ENCODE peak calls at places on chromosome 15, in five cellular contexts. R is aorta, N is neuronal stem cell, Z is mammary epithelial cell, B is breast epithelium. U is an unnamed sample.
A peak's percentile ranks its signal among the peaks of the same experiment; 100 is the strongest.

GRCh38 chr15:68407141-68407885 is 24.6 kb downstream of the ITGA11 start:
- DNase-seq in R (no peak), N (no peak), Z (no peak), B (peak; percentile 14), U (no peak)

GRCh38 chr15:57866149-57866736 is 159.7 kb downstream of the POLR2M start:
- DNase-seq in R (peak; percentile 81), N (peak; percentile 33), Z (peak; percentile 36), B (peak; percentile 22), U (peak; percentile 45)

GRCh38 chr15:63920504-63921178 is 86.9 kb upstream of the HERC1 start:
- DNase-seq in R (peak; percentile 31), N (no peak), Z (no peak), B (no peak), U (no peak)

GRCh38 chr15:98003528-98003927 is 43.0 kb downstream of the ARRDC4 start:
- DNase-seq in R (no peak), N (no peak), Z (peak; percentile 94), B (no peak), U (no peak)

GRCh38 chr15:33074942-33075341 is 119.6 kb downstream of the FMN1 start:
- DNase-seq in R (no peak), N (no peak), Z (peak; percentile 19), B (no peak), U (no peak)

GRCh38 chr15:43187544-43188155 is 2.4 kb downstream of the CCNDBP1 start:
- DNase-seq in R (no peak), N (no peak), Z (peak; percentile 39), B (no peak), U (no peak)

GRCh38 chr15:96804754-96805153 is 474.3 kb downstream of the NR2F2 start:
- DNase-seq in R (no peak), N (no peak), Z (no peak), B (no peak), U (no peak)

GRCh38 chr15:67915374-67916050 is 75.7 kb upstream of the RNU6-1 start:
- DNase-seq in R (peak; percentile 87), N (no peak), Z (no peak), B (peak; percentile 27), U (peak; percentile 85)

GRCh38 chr15:68107142-68107541 is 53.0 kb downstream of the PIAS1 start:
- DNase-seq in R (no peak), N (no peak), Z (no peak), B (no peak), U (no peak)

GRCh38 chr15:70873232-70874054 is 18.8 kb downstream of the THAP10 start:
- DNase-seq in R (no peak), N (no peak), Z (no peak), B (no peak), U (no peak)

GRCh38 chr15:36658905-36659304 is 79.5 kb downstream of the CDIN1 start:
- DNase-seq in R (no peak), N (no peak), Z (no peak), B (no peak), U (no peak)

GRCh38 chr15:41564286-41564959 is 5.4 kb downstream of the TYRO3 start:
- DNase-seq in R (no peak), N (peak; percentile 67), Z (no peak), B (no peak), U (no peak)

GRCh38 chr15:60758961-60759729 is 280.2 kb upstream of the ICE2 start:
- DNase-seq in R (no peak), N (no peak), Z (peak; percentile 76), B (no peak), U (no peak)

GRCh38 chr15:58249646-58250312 is 111.6 kb downstream of the AQP9 start:
- DNase-seq in R (no peak), N (no peak), Z (no peak), B (no peak), U (no peak)

GRCh38 chr15:37125143-37125542 is 24.8 kb upstream of the MEIS2 start:
- DNase-seq in R (no peak), N (no peak), Z (no peak), B (no peak), U (no peak)

GRCh38 chr15:48607846-48608245 is 37.7 kb downstream of the FBN1 start:
- DNase-seq in R (no peak), N (no peak), Z (no peak), B (no peak), U (no peak)

DNA sequence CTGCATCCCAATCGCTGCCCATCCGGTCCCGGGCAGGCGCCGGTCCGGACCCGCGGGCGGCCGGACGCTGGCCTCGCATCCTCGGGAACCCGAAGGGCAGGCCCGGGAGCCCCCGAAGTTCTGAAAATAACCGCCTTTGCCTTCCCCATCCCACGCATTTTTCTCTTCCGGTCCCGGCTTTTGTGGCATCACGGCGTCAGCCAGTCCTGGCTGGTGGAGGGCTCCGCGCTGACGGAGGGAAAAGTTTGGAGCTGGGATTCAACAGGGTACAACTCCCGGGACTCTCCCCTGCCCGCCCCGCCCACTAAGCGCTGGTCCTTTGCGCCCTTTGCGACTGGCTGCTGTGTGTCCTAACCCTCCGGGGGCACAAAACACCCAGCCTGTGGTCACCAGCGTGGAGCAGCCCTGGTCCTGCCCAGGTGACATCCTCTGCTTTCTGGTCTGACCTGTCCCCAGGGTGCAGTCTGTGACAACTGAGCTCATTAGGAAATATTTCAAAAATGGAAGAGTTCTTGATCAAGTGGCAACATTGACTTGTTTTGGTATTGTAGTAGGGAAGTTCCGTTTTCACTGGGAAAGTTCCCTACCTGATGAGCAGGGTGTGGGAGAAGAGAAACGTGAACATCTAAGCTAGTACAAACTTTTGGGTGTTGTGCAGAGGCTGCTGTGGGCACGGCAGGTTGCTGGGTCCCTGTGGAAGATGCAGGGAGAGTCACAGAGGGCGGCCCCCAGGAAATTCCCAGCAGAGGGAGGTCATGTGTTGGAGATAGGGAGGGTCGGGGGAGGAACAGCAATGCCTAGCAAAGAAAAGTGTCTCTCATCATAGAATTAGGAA is 754 bp downstream of the ARNT2 start:
- DNase-seq in R (peak; percentile 88), N (peak; percentile 48), Z (no peak), B (no peak), U (peak; percentile 62)
- H3K4me3 ChIP-seq in R (peak overlapping the region; percentile 85), N (peak overlapping the region; percentile 95), Z (peak overlapping the region; percentile 33), B (peak overlapping the region; percentile 63), U (peak overlapping the region; percentile 59)

DNA sequence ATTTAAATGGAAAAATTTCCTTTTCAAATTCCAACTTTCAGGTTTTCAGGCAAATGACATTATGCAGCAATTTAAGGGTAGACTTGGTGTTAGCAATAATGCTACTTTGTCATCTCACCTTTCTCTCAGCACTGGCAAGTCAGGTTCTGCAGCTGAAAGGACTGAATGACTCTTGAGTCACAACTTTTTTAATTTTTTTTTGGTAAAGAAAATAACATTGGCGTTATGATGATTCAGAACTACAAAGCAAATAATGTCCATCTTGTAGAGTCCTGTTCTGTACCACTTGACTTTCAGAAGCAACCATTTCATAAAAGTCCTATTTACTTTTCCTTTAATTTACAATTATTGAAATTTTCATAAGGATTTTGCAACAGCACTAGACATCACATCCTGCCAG is 681.5 kb upstream of the SEMA6D start:
- DNase-seq in R (no peak), N (no peak), Z (no peak), B (no peak), U (no peak)
- H3K36me3 ChIP-seq in R (no peaks in the 10 kb centered on the region), N (no peaks in the 10 kb centered on the region), Z (no peaks in the 10 kb centered on the region), B (no peaks in the 10 kb centered on the region), U (no peaks in the 10 kb centered on the region)

GRCh38 chr15:89378699-89379422 is 44.2 kb upstream of the POLG start:
- DNase-seq in R (peak; percentile 74), N (no peak), Z (no peak), B (no peak), U (no peak)

GRCh38 chr15:89379423-89379735 is 44.8 kb upstream of the POLG start:
- DNase-seq in R (peak; percentile 50), N (no peak), Z (no peak), B (no peak), U (no peak)

GRCh38 chr15:89377042-89377841 is 42.6 kb upstream of the POLG start:
- DNase-seq in R (peak; percentile 24), N (no peak), Z (no peak), B (no peak), U (no peak)

GRCh38 chr15:89376441-89376840 is 41.8 kb upstream of the POLG start:
- DNase-seq in R (no peak), N (no peak), Z (no peak), B (no peak), U (no peak)

DNA sequence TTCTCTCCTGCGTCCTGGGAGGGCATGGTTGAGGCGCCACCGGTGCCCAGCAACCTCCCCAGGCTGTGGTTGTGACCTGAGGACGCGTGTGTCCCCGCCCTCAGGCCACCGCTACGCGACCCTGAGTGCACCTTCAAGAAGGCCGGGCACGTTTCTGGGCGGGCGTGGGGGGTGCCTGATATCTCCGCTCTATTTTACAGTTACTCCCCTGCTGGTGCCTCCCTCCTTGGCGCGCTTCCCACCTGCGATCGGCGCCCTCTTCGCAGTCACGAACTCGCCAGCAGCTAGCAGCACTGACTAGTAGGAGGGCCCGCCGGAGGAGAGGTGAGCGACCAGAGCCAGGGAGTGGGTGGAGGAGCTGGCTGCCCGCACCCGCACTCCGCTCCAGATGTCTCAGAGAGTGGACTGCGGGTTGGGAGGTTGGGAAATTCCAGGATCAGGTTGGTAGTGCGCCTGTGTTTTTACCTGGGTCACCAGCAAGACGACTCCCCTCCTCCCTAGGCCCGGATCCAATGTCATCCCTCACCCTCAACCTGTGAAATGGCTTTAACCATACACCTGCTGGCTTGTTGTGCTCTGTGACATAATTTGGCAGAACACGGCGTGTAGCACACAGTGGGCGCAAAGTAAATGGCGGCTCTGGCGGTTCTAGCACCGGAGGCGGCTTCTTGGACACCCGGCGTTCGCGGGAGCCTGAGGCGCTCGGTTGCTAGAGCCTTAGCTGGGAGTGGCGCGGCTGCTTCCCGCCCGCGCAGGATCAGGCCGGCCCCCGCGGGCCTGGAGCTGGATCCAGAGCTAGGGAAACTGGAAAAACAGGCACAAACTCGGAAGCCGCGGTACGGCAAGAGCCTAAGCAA is 43.4 kb upstream of the POLG start:
- DNase-seq in R (peak; percentile 77), N (no peak), Z (peak; percentile 57), B (peak; percentile 71), U (no peak)
- H3K4me3 ChIP-seq in R (no peak overlapping the region), N (no peak overlapping the region), Z (no peak overlapping the region), B (peak overlapping the region; percentile 48), U (no peak overlapping the region)

GRCh38 chr15:61921093-61921492 is 139.2 kb downstream of the VPS13C start:
- DNase-seq in R (no peak), N (no peak), Z (peak; percentile 42), B (no peak), U (no peak)
- H3K36me3 ChIP-seq in R (peaks cover 8% of the 10 kb centered on the region), N (no peaks in the 10 kb centered on the region), Z (peaks cover 10% of the 10 kb centered on the region), B (peaks cover 12% of the 10 kb centered on the region), U (peaks cover 10% of the 10 kb centered on the region)

DNA sequence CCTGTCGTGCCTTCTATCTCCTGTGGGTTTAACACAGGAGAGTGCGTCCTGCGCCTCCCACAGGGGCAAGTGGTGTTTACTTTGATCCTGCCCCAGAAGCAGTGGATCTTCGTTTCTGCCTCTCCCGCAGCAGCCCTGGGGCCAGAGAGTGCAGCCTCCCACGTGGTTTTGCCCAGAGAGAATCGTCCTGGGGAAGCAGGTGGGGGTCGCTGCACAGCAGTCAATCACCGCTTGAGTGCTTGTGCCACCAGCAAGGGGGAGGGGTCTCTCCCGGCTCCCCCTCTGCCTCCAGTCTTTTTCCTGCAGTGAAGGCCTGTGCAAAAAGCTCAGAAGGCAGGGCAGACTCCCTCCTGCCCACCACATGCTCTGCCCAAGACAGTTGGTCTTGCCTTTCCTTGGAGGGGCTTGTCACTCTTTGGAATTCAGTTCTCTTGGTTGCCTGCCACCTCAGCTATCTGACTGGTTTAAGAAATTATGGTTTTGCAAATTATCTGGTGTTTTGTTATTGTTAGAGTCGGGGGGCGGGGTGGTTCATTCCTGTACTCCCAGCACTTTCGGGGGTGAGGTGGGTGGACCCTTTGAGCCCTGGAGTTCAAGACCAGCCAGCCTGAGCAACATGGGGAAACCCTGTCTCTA is 26.9 kb downstream of the STOML1 start:
- DNase-seq in R (peak; percentile 68), N (no peak), Z (no peak), B (no peak), U (no peak)
- H3K4me3 ChIP-seq in R (no peak overlapping the region), N (no peak overlapping the region), Z (no peak overlapping the region), B (no peak overlapping the region), U (no peak overlapping the region)